ENCODE peak calls at places on chromosome 16, in eight cellular contexts. U, G, D, Q, R, L, T and Z are unnamed samples.

GRCh38 chr16:269061-269796 is 6.5 kb downstream of the RGS11 start:
- DNase-seq in U (no peak), G (no peak), D (no peak), Q (no peak), R (no peak), L (no peak), T (no peak), Z (no peak)

GRCh38 chr16:47617732-47618131 is 156.6 kb downstream of the PHKB start:
- DNase-seq in U (no peak), G (no peak), D (no peak), Q (no peak), R (no peak), L (no peak), T (no peak), Z (no peak)

GRCh38 chr16:20566864-20567263 is 9.3 kb downstream of the ACSM2B start:
- DNase-seq in U (no peak), G (no peak), D (no peak), Q (no peak), R (no peak), L (no peak), T (no peak), Z (no peak)

GRCh38 chr16:11090947-11091785 is 146.8 kb downstream of the CLEC16A start:
- DNase-seq in U (no peak), G (no peak), D (no peak), Q (no peak), R (no peak), L (no peak), T (no peak), Z (no peak)

GRCh38 chr16:11251525-11252481 is 4.2 kb downstream of the SOCS1 start:
- DNase-seq in U (no peak), G (no peak), D (peak; percentile 62), Q (peak; percentile 73), R (peak; percentile 76), L (no peak), T (peak; percentile 21), Z (peak; percentile 78)

GRCh38 chr16:89114159-89114981 is 20.7 kb downstream of the ACSF3 start:
- DNase-seq in U (no peak), G (no peak), D (no peak), Q (no peak), R (no peak), L (no peak), T (peak; percentile 44), Z (no peak)

GRCh38 chr16:30922420-30922959 is 882 bp upstream of the FBXL19 start:
- DNase-seq in U (peak; percentile 99), G (peak; percentile 99), D (peak; percentile 97), Q (peak; percentile 94), R (peak; percentile 100), L (peak; percentile 100), T (peak; percentile 100), Z (peak; percentile 95)

GRCh38 chr16:90008708-90009145 is 10.5 kb downstream of the DBNDD1 start:
- DNase-seq in U (no peak), G (no peak), D (peak; percentile 34), Q (peak; percentile 75), R (peak; percentile 74), L (no peak), T (no peak), Z (peak; percentile 84)

GRCh38 chr16:10922328-10923145 is 19.7 kb downstream of the DEXI start:
- DNase-seq in U (no peak), G (no peak), D (no peak), Q (no peak), R (no peak), L (no peak), T (peak; percentile 55), Z (no peak)

GRCh38 chr16:83336630-83337029 is 471.1 kb upstream of the HSBP1 start:
- DNase-seq in U (no peak), G (peak; percentile 88), D (no peak), Q (no peak), R (no peak), L (no peak), T (peak; percentile 76), Z (no peak)

GRCh38 chr16:73192227-73192894 is 144.4 kb upstream of the ZFHX3 start:
- DNase-seq in U (no peak), G (no peak), D (no peak), Q (no peak), R (no peak), L (no peak), T (peak; percentile 94), Z (no peak)

GRCh38 chr16:69613283-69614154 is 47.8 kb downstream of the NFAT5 start:
- DNase-seq in U (no peak), G (no peak), D (no peak), Q (peak; percentile 44), R (no peak), L (peak; percentile 51), T (peak; percentile 38), Z (peak; percentile 55)

GRCh38 chr16:49930841-49931240 is 74.9 kb upstream of the ZNF423 start:
- DNase-seq in U (no peak), G (no peak), D (no peak), Q (no peak), R (no peak), L (no peak), T (no peak), Z (no peak)

GRCh38 chr16:87416826-87417471 is 24.8 kb downstream of the MAP1LC3B start:
- DNase-seq in U (peak; percentile 64), G (no peak), D (no peak), Q (no peak), R (no peak), L (peak; percentile 51), T (peak; percentile 68), Z (no peak)

GRCh38 chr16:85027968-85028637 is 508 bp downstream of the KIAA0513 start:
- DNase-seq in U (no peak), G (no peak), D (no peak), Q (no peak), R (no peak), L (peak; percentile 50), T (peak; percentile 12), Z (peak; percentile 36)

GRCh38 chr16:11396241-11397048 is 51.2 kb downstream of the RMI2 start:
- DNase-seq in U (no peak), G (no peak), D (peak; percentile 56), Q (peak; percentile 89), R (peak; percentile 32), L (peak; percentile 88), T (peak; percentile 77), Z (peak; percentile 92)

GRCh38 chr16:19718624-19718965 is 524 bp downstream of the IQCK start:
- DNase-seq in U (no peak), G (no peak), D (no peak), Q (no peak), R (no peak), L (peak; percentile 32), T (no peak), Z (peak; percentile 49)

GRCh38 chr16:88999457-89000206 is 22.6 kb upstream of the CBFA2T3 start:
- DNase-seq in U (no peak), G (no peak), D (no peak), Q (no peak), R (no peak), L (no peak), T (no peak), Z (no peak)

GRCh38 chr16:61014869-61015268 is 1021.4 kb downstream of the CDH8 start:
- DNase-seq in U (no peak), G (no peak), D (no peak), Q (no peak), R (no peak), L (no peak), T (no peak), Z (no peak)

GRCh38 chr16:66335704-66336329 is 30.7 kb upstream of the CDH5 start:
- DNase-seq in U (no peak), G (no peak), D (no peak), Q (no peak), R (no peak), L (peak; percentile 41), T (peak; percentile 45), Z (no peak)

GRCh38 chr16:67530013-67530939 is 1.6 kb downstream of the RIPOR1 start:
- DNase-seq in U (peak; percentile 49), G (no peak), D (no peak), Q (peak; percentile 67), R (peak; percentile 33), L (peak; percentile 73), T (peak; percentile 86), Z (peak; percentile 81)

GRCh38 chr16:58063377-58064076 is 38.0 kb downstream of the MMP15 start:
- DNase-seq in U (no peak), G (no peak), D (no peak), Q (no peak), R (no peak), L (no peak), T (no peak), Z (no peak)

GRCh38 chr16:82062645-82063058 is 27.6 kb downstream of the HSD17B2 start:
- DNase-seq in U (no peak), G (no peak), D (no peak), Q (no peak), R (no peak), L (no peak), T (peak; percentile 65), Z (no peak)

GRCh38 chr16:59459811-59460210 is 725.7 kb upstream of the GOT2 start:
- DNase-seq in U (no peak), G (no peak), D (no peak), Q (no peak), R (no peak), L (no peak), T (peak; percentile 39), Z (no peak)

GRCh38 chr16:88437367-88437964 is 15.6 kb upstream of the ZFPM1 start:
- DNase-seq in U (no peak), G (no peak), D (peak; percentile 54), Q (peak; percentile 83), R (peak; percentile 50), L (peak; percentile 87), T (peak; percentile 34), Z (peak; percentile 91)

GRCh38 chr16:8924214-8924613 is 39.5 kb downstream of the USP7 start:
- DNase-seq in U (no peak), G (no peak), D (no peak), Q (peak; percentile 40), R (no peak), L (no peak), T (no peak), Z (peak; percentile 37)

GRCh38 chr16:22373662-22374310 is 633 bp downstream of the CDR2 start:
- DNase-seq in U (no peak), G (no peak), D (no peak), Q (peak; percentile 35), R (no peak), L (peak; percentile 47), T (peak; percentile 43), Z (peak; percentile 20)

GRCh38 chr16:67345401-67345800 is 18.8 kb downstream of the LRRC36 start:
- DNase-seq in U (no peak), G (no peak), D (no peak), Q (no peak), R (no peak), L (no peak), T (no peak), Z (no peak)

GRCh38 chr16:83970430-83970815 is 2.4 kb downstream of the NECAB2 start:
- DNase-seq in U (no peak), G (no peak), D (no peak), Q (no peak), R (no peak), L (no peak), T (no peak), Z (no peak)

GRCh38 chr16:73793286-73793685 is 503.3 kb upstream of the PSMD7 start:
- DNase-seq in U (no peak), G (no peak), D (no peak), Q (no peak), R (no peak), L (no peak), T (no peak), Z (no peak)

GRCh38 chr16:19583665-19584300 is 28.3 kb downstream of the VPS35L start:
- DNase-seq in U (no peak), G (no peak), D (peak; percentile 2), Q (no peak), R (no peak), L (peak; percentile 61), T (peak; percentile 57), Z (peak; percentile 20)

GRCh38 chr16:15518412-15519351 is 84.3 kb downstream of the BMERB1 start:
- DNase-seq in U (no peak), G (peak; percentile 48), D (no peak), Q (no peak), R (no peak), L (no peak), T (peak; percentile 78), Z (no peak)

GRCh38 chr16:67555795-67556212 is 6.5 kb upstream of the CTCF start:
- DNase-seq in U (no peak), G (no peak), D (no peak), Q (no peak), R (no peak), L (no peak), T (peak; percentile 83), Z (no peak)

GRCh38 chr16:27432600-27432957 is 30.6 kb downstream of the IL21R start:
- DNase-seq in U (no peak), G (no peak), D (no peak), Q (no peak), R (no peak), L (no peak), T (peak; percentile 70), Z (no peak)